ENCODE peak calls at places on chromosomes 3 and 15, in six cellular contexts. T is fibroblast of pulmonary artery; E is HFFc6; X is endothelial cell; A is GM20000; W is CD8-positive, alpha-beta T cell. L is an unnamed sample.

GRCh38 chr15:65431731-65432130 is 9.0 kb upstream of the IGDCC4 start:
- DNase-seq in T (no peak), E (no peak), X (no peak), A (no peak), W (no peak), L (no peak)

GRCh38 chr15:73991260-73991659 is 835 bp downstream of the STOML1 start:
- DNase-seq in T (peak), E (no peak), X (no peak), A (no peak), W (no peak), L (no peak)

GRCh38 chr15:69668963-69669362 is 216.3 kb downstream of the RPLP1 start:
- DNase-seq in T (no peak), E (no peak), X (no peak), A (peak), W (peak), L (no peak)

GRCh38 chr3:164903820-164904451 is 174.4 kb downstream of the SI start:
- DNase-seq in T (no peak), E (no peak), X (no peak), A (no peak), W (no peak), L (no peak)

GRCh38 chr3:136750209-136750921 is 1.8 kb downstream of the STAG1 start:
- DNase-seq in T (peak), E (no peak), X (no peak), A (no peak), W (no peak), L (no peak)

GRCh38 chr15:41806291-41807181 is 21.4 kb upstream of the JMJD7 start:
- DNase-seq in T (no peak), E (no peak), X (no peak), A (no peak), W (no peak), L (no peak)

GRCh38 chr3:153162513-153163348 is 705 bp downstream of the RAP2B start:
- DNase-seq in T (peak), E (no peak), X (peak), A (peak), W (peak), L (no peak)

GRCh38 chr15:33656090-33656670 is 312.1 kb upstream of the CHRM5 start:
- DNase-seq in T (no peak), E (no peak), X (no peak), A (no peak), W (no peak), L (no peak)

GRCh38 chr3:136142592-136142991 is 53.5 kb downstream of the MSL2 start:
- DNase-seq in T (peak), E (peak), X (no peak), A (no peak), W (no peak), L (no peak)

GRCh38 chr3:13111874-13112520 is 38.8 kb upstream of the IQSEC1 start:
- DNase-seq in T (no peak), E (no peak), X (no peak), A (no peak), W (no peak), L (no peak)

GRCh38 chr3:13115616-13115910 is 42.3 kb upstream of the IQSEC1 start:
- DNase-seq in T (no peak), E (no peak), X (no peak), A (no peak), W (no peak), L (no peak)

GRCh38 chr3:13112521-13113345 is 39.5 kb upstream of the IQSEC1 start:
- DNase-seq in T (no peak), E (no peak), X (no peak), A (no peak), W (no peak), L (no peak)

GRCh38 chr3:13114811-13115615 is 41.8 kb upstream of the IQSEC1 start:
- DNase-seq in T (no peak), E (no peak), X (no peak), A (no peak), W (no peak), L (no peak)

DNA sequence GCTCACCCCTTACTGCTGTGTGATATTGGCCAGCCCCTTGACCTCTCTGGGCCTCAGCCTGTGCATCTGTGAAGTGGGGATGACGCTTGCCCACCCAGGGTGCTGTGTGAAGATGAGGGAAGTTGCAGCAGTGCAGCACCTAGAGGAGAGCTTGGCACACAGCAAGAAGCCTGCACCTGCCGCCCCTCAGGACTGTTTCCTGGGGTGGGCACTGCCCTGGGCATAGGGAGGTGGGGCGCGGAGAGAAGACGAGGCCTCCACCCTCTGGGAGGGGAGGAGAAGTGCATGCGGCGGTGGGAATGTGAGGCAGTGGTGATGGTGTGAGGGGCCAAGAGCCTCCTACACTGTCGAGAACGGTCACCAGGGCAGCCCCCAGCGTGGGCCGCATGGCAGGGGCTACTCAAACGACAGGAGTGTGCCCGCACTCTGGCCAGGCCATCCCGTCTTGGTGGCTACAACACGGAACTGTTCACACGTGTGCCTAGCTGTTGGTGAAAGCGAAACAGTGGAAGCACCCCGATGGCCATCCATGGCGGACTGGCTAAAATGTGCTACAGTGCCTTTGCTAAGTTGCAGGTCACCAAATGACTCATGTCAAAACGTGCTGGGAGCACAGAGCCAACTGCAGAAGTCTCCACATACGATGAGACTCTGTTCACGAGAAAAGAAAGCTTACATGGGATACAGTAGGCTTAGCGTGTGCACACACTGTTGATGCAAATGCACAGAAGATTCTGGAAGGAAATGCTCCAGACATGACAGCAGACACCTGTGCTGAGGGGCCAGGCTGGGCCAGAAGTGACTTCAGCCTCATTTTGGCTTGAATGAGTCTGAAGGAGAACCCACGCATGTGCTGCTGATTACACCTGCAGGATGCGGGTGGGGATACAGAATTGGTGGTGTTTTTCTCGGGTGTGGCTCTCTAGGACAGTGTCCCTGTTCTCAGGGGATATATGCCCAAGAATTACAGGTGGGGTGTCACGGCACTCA is 40.4 kb upstream of the IQSEC1 start:
- DNase-seq in T (no peak), E (no peak), X (no peak), A (no peak), W (no peak), L (no peak)
- TF ChIP-seq CTCF in T (no peak), E (peak), X (no peak), A (no peak), W (no peak), L (no peak)

GRCh38 chr3:36837089-36837488 is 72.7 kb upstream of the DCLK3 start:
- DNase-seq in T (no peak), E (no peak), X (no peak), A (no peak), W (no peak), L (no peak)
- TF ChIP-seq CTCF in T (peak), E (no peak), X (no peak), A (no peak), W (no peak), L (no peak)

DNA sequence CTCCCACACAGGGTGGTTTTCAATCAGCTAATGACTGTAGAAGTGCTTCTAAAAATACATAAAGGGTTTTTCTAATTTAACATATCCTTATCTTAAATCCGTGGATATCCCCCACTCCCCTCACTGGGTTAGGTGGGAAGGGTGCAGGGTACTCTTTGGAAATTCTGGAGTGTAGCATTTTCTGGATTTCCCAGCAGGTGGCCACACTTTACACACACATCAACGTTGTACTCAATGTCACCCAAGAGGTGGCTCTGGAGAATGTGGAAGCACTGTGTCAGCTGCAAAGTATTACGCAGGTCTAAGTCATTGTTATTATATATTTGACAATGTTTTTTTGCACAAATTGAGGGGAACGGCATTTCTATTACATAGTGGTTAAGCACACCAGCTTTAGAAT is 168.8 kb downstream of the CHDH start:
- DNase-seq in T (no peak), E (no peak), X (no peak), A (no peak), W (no peak), L (no peak)
- TF ChIP-seq CTCF in T (no peak), E (peak), X (peak), A (no peak), W (no peak), L (peak)

GRCh38 chr3:161096771-161097367 is 8.3 kb downstream of the B3GALNT1 start:
- DNase-seq in T (no peak), E (no peak), X (peak), A (no peak), W (no peak), L (no peak)
- TF ChIP-seq CTCF in T (peak), E (peak), X (peak), A (peak), W (no peak), L (peak)

DNA sequence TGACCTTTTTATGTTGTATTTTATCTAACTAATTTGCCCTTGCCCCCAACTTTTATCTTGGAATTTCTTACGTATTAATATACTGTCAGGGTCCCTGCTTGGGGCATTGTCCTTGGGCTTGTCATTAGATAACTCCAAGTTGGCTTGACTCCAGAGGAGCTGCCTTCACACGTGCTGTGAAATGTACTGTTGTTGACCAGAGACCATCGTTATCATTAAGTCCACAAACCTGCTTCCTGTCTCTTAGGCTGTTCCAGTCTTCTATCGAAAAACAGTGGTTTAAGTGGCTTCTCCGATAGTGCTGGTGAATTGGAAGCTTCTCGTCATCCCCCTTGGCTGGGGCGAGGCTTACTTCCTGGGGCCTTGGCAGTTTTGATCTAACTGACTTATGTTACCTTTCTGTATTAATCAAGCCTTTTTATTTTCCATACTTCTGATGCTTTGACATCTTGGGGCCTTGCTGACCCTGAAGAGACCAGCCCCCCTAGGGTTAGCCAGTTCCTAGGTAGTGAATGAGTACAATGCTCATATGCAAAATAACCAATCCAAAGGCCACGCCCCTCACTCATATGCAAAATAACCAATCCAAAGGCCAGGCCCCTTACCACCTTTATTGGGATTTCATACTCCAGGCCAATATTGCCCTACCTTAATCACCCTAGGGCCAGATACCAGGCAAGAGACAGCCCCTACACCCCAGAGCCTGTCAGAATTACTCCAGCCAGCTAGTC is 164.5 kb downstream of the IGF1R start:
- DNase-seq in T (peak), E (no peak), X (no peak), A (no peak), W (no peak), L (no peak)
- TF ChIP-seq CTCF in T (no peak), E (no peak), X (no peak), A (no peak), W (no peak), L (no peak)

GRCh38 chr3:162897286-162897685 is 1400.7 kb downstream of the OTOL1 start:
- DNase-seq in T (no peak), E (no peak), X (no peak), A (no peak), W (no peak), L (no peak)

GRCh38 chr3:162892921-162893793 is 1396.5 kb downstream of the OTOL1 start:
- DNase-seq in T (no peak), E (no peak), X (no peak), A (no peak), W (no peak), L (no peak)
- TF ChIP-seq CTCF in T (no peak), E (no peak), X (no peak), A (no peak), W (no peak), L (no peak)

DNA sequence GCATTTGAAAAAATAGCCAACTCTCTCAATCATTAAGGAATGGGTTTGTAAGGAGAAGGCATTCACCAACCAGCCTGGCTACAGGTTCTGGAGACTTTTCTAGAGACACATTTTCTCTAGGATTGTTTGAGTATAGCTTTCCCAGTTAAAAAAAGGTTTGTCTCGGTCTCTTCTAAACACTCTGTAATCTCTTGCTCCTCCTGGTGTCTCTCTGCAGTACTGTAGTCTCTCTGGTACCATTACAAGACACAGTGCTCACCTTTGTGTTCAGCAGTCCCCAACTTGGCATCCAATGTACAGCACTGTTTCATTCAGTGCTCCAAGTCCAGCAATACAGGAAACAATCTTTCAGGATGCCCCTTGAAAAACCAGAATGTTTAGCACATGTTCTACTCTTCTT is 534.4 kb downstream of the ZNF385D start:
- DNase-seq in T (peak), E (peak), X (no peak), A (no peak), W (no peak), L (no peak)
- TF ChIP-seq CTCF in T (peak), E (peak), X (no peak), A (no peak), W (no peak), L (peak)